ENCODE peak calls at places on chromosomes 7 and 10, in seven cellular contexts. U is right atrium auricular region; K is esophagus squamous epithelium; M is hepatocyte; N is left lung; S is CD4-positive, alpha-beta memory T cell; Q is colonic mucosa. Z is an unnamed sample.

GRCh38 chr10:129621694-129622093 is 154.7 kb downstream of the MGMT start:
- DNase-seq in U (no peak), K (no peak), M (no peak), N (no peak), S (no peak), Q (no peak), Z (no peak)

GRCh38 chr10:111039522-111039921 is 37.3 kb upstream of the ADRA2A start:
- DNase-seq in U (no peak), K (no peak), M (no peak), N (no peak), S (no peak), Q (no peak), Z (no peak)

GRCh38 chr7:47301657-47302295 is 280.1 kb downstream of the TNS3 start:
- DNase-seq in U (peak; percentile 43), K (no peak), M (no peak), N (no peak), S (no peak), Q (peak; percentile 7), Z (no peak)

GRCh38 chr10:84244651-84245270 is at the start of gene RGR:
- DNase-seq in U (peak; percentile 70), K (no peak), M (no peak), N (no peak), S (no peak), Q (no peak), Z (no peak)

GRCh38 chr7:140607441-140607989 is 33.1 kb downstream of the DENND2A start:
- DNase-seq in U (peak; percentile 84), K (no peak), M (peak; percentile 32), N (no peak), S (no peak), Q (peak; percentile 39), Z (peak; percentile 27)

GRCh38 chr10:88254091-88254490 is 329.0 kb downstream of the RNLS start:
- DNase-seq in U (no peak), K (no peak), M (peak; percentile 33), N (no peak), S (no peak), Q (no peak), Z (no peak)

GRCh38 chr10:118592675-118593330 is 2.6 kb downstream of the PRLHR start:
- DNase-seq in U (no peak), K (no peak), M (no peak), N (no peak), S (no peak), Q (no peak), Z (no peak)

GRCh38 chr10:71246591-71247143 is 34.3 kb downstream of the UNC5B start:
- DNase-seq in U (no peak), K (no peak), M (peak; percentile 83), N (no peak), S (no peak), Q (peak; percentile 92), Z (no peak)

GRCh38 chr10:110708776-110709443 is 64.8 kb downstream of the RBM20 start:
- DNase-seq in U (no peak), K (no peak), M (no peak), N (no peak), S (no peak), Q (no peak), Z (peak; percentile 90)

GRCh38 chr10:78685466-78686163 is 383.2 kb upstream of the ZMIZ1 start:
- DNase-seq in U (no peak), K (no peak), M (no peak), N (no peak), S (no peak), Q (no peak), Z (no peak)

GRCh38 chr10:96153065-96153464 is 23.0 kb downstream of the ZNF518A start:
- DNase-seq in U (no peak), K (no peak), M (no peak), N (no peak), S (no peak), Q (no peak), Z (no peak)

GRCh38 chr7:73449422-73449821 is 15.8 kb downstream of the FZD9 start:
- DNase-seq in U (no peak), K (no peak), M (no peak), N (no peak), S (no peak), Q (no peak), Z (no peak)

GRCh38 chr7:128833939-128834310 is 3.7 kb downstream of the FLNC start:
- DNase-seq in U (no peak), K (no peak), M (peak; percentile 34), N (no peak), S (no peak), Q (no peak), Z (no peak)

GRCh38 chr7:139245401-139245800 is 14.4 kb downstream of the UBN2 start:
- DNase-seq in U (no peak), K (no peak), M (no peak), N (no peak), S (no peak), Q (no peak), Z (no peak)

GRCh38 chr10:126247454-126247975 is 140.8 kb downstream of the ADAM12 start:
- DNase-seq in U (peak; percentile 94), K (no peak), M (peak; percentile 75), N (no peak), S (no peak), Q (peak; percentile 32), Z (no peak)

GRCh38 chr7:46859963-46860475 is 721.9 kb downstream of the TNS3 start:
- DNase-seq in U (no peak), K (no peak), M (no peak), N (peak; percentile 34), S (no peak), Q (no peak), Z (no peak)

GRCh38 chr7:96418600-96418999 is 96.7 kb upstream of the SLC25A13 start:
- DNase-seq in U (no peak), K (no peak), M (no peak), N (no peak), S (no peak), Q (no peak), Z (no peak)

GRCh38 chr10:69406302-69406811 is 10.4 kb downstream of the TACR2 start:
- DNase-seq in U (no peak), K (no peak), M (no peak), N (no peak), S (no peak), Q (no peak), Z (no peak)

GRCh38 chr10:33142290-33142689 is 184.3 kb upstream of the ITGB1 start:
- DNase-seq in U (no peak), K (no peak), M (no peak), N (no peak), S (no peak), Q (no peak), Z (no peak)

GRCh38 chr10:2679646-2680045 is 387.7 kb upstream of the PFKP start:
- DNase-seq in U (no peak), K (no peak), M (no peak), N (no peak), S (no peak), Q (no peak), Z (no peak)

GRCh38 chr7:88218428-88218745 is 1.5 kb downstream of the SRI start:
- DNase-seq in U (no peak), K (no peak), M (no peak), N (no peak), S (peak; percentile 8), Q (no peak), Z (no peak)

GRCh38 chr7:150378115-150378852 is 846 bp upstream of the ZNF775 start:
- DNase-seq in U (peak; percentile 74), K (no peak), M (peak; percentile 84), N (no peak), S (peak; percentile 39), Q (peak; percentile 85), Z (peak; percentile 72)

GRCh38 chr7:27302590-27302989 is 60.0 kb downstream of the EVX1 start:
- DNase-seq in U (no peak), K (no peak), M (no peak), N (no peak), S (no peak), Q (no peak), Z (no peak)

GRCh38 chr10:122459586-122460273 is 1.6 kb upstream of the HTRA1 start:
- DNase-seq in U (no peak), K (no peak), M (no peak), N (no peak), S (no peak), Q (no peak), Z (no peak)

GRCh38 chr7:128170461-128170860 is 70.6 kb upstream of the LEP start:
- DNase-seq in U (no peak), K (no peak), M (no peak), N (no peak), S (no peak), Q (no peak), Z (no peak)

GRCh38 chr7:33422825-33423645 is 293.7 kb downstream of the BBS9 start:
- DNase-seq in U (no peak), K (no peak), M (no peak), N (no peak), S (no peak), Q (no peak), Z (no peak)
- H3K36me3 ChIP-seq in U (no peaks in the 10 kb centered on the region), K (no peaks in the 10 kb centered on the region), M (no peaks in the 10 kb centered on the region), N (no peaks in the 10 kb centered on the region), S (no peaks in the 10 kb centered on the region), Q (no peaks in the 10 kb centered on the region), Z (no peaks in the 10 kb centered on the region)

DNA sequence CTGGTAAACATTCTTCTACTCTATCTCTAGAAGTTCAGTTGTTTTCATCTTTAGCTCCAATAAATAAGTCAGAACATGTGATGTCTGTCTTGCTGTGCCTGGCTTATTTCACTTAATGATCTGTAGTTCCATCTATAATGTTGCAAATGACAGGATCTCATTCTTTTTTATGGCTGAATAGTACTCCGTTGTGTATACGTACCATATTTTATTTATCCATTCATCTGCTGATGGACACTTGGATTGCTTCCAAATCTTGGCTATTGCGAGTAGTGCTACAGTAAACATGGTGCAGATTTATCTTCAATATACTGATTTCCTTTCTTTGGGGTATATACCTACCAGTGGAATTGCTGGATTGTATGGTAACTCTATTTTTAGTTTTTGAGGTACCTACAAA is 124.4 kb downstream of the ZNF33B start:
- DNase-seq in U (no peak), K (no peak), M (no peak), N (no peak), S (no peak), Q (no peak), Z (no peak)
- H3K9me3 ChIP-seq in U (peaks cover 45% of the 10 kb centered on the region), K (peaks cover 97% of the 10 kb centered on the region), M (peaks cover 34% of the 10 kb centered on the region), N (peaks cover 8% of the 10 kb centered on the region), S (peaks cover 72% of the 10 kb centered on the region), Q (peaks cover 14% of the 10 kb centered on the region), Z (peaks cover 29% of the 10 kb centered on the region)

GRCh38 chr10:119672291-119672690 is 21.1 kb downstream of the BAG3 start:
- DNase-seq in U (no peak), K (no peak), M (no peak), N (no peak), S (no peak), Q (no peak), Z (no peak)
- H3K36me3 ChIP-seq in U (peaks cover 72% of the 10 kb centered on the region), K (peaks cover 51% of the 10 kb centered on the region), M (peaks cover 8% of the 10 kb centered on the region), N (peaks cover 3% of the 10 kb centered on the region), S (peaks cover 46% of the 10 kb centered on the region), Q (peaks cover 14% of the 10 kb centered on the region), Z (peaks cover 37% of the 10 kb centered on the region)

DNA sequence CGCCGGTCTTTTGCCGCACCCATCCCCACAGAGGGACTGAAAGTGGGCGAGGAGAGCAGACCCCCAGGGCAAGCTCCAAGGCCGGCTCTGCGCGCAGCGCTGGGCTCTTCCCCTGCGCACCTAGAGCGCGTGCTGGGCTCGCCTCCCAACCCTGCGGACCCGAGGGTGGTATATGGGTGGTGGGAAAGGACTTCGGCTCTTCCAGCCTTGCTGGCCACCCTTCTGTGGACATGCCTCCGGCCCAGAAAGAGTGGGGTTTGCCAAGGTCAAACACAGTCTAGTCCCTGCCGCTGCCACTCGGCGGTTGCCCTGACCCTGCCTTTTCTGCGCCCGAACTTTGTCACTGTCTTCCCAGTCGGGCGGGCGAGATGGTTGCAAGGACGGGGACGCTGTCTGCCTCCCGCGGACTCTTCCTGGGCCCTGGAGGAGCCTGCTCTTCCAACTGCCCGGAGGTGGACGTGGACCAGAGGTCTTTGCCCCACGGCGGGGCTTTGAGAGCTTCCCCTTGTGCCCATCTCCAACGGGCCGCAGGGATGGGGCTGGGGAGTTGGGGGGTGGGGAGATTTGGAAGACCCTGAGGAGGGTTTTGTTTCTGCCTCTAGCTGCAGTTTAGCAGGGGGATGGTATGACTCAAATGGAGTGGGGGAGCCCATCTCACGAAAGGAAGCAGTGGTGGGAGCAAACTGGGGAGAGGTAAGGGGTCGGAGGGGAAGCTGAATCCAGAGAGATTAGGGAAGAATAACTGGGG is 1.5 kb downstream of the ADCY1 start:
- DNase-seq in U (no peak), K (no peak), M (no peak), N (peak; percentile 59), S (no peak), Q (no peak), Z (no peak)
- H3K9me3 ChIP-seq in U (no peaks in the 10 kb centered on the region), K (no peaks in the 10 kb centered on the region), M (no peaks in the 10 kb centered on the region), N (no peaks in the 10 kb centered on the region), S (no peaks in the 10 kb centered on the region), Q (no peaks in the 10 kb centered on the region), Z (no peaks in the 10 kb centered on the region)

Z was measured in right lobe of liver.